ENCODE peak calls at places on chromosomes 16 and 17, in ten cellular contexts. D is AG10803; G is breast epithelium; F is AG04450; K is cardiac fibroblast; I is HFF-Myc; O is cardiac muscle cell; H is astrocyte of the spinal cord; J is CD8-positive, alpha-beta memory T cell; N is A549. E is an unnamed sample.

GRCh38 chr17:35536664-35537160 is 766 bp downstream of the SLFN12L start:
- DNase-seq in D (no peak), G (no peak), F (no peak), K (no peak), I (no peak), O (no peak), H (no peak), J (no peak), N (no peak), E (no peak)

GRCh38 chr16:83727018-83727417 is 80.8 kb upstream of the HSBP1 start:
- DNase-seq in D (peak), G (no peak), F (peak), K (peak), I (no peak), O (peak), H (peak), J (no peak), N (no peak), E (no peak)

GRCh38 chr16:10182186-10182683 is at the start of gene GRIN2A:
- DNase-seq in D (no peak), G (no peak), F (no peak), K (no peak), I (no peak), O (no peak), H (no peak), J (no peak), N (no peak), E (no peak)

GRCh38 chr17:2253768-2254406 is 49.7 kb downstream of the SMG6 start:
- DNase-seq in D (no peak), G (no peak), F (no peak), K (no peak), I (no peak), O (no peak), H (no peak), J (no peak), N (no peak), E (no peak)

GRCh38 chr17:82077617-82078358 is 12.2 kb upstream of the DUS1L start:
- DNase-seq in D (no peak), G (no peak), F (no peak), K (peak), I (no peak), O (peak), H (no peak), J (no peak), N (no peak), E (peak)

GRCh38 chr16:47475786-47476185 is 14.7 kb downstream of the PHKB start:
- DNase-seq in D (peak), G (no peak), F (no peak), K (no peak), I (no peak), O (no peak), H (no peak), J (no peak), N (peak), E (no peak)

GRCh38 chr16:77307764-77308561 is 108.8 kb downstream of the SYCE1L start:
- DNase-seq in D (peak), G (no peak), F (no peak), K (peak), I (no peak), O (peak), H (peak), J (no peak), N (peak), E (peak)

GRCh38 chr16:590165-590874 is 454 bp downstream of the RAB40C start:
- DNase-seq in D (peak), G (no peak), F (no peak), K (peak), I (no peak), O (peak), H (peak), J (no peak), N (no peak), E (no peak)

GRCh38 chr16:50279142-50279865 is 13.0 kb downstream of the ADCY7 start:
- DNase-seq in D (no peak), G (no peak), F (no peak), K (no peak), I (no peak), O (peak), H (no peak), J (no peak), N (no peak), E (no peak)

GRCh38 chr16:7482028-7482427 is 149.4 kb downstream of the RBFOX1 start:
- DNase-seq in D (no peak), G (no peak), F (no peak), K (no peak), I (no peak), O (no peak), H (no peak), J (no peak), N (no peak), E (no peak)

GRCh38 chr17:164536-165235 is 16.8 kb downstream of the DOC2B start:
- DNase-seq in D (peak), G (no peak), F (peak), K (peak), I (no peak), O (peak), H (peak), J (no peak), N (peak), E (no peak)

GRCh38 chr16:67029249-67030096 is 524 bp downstream of the CBFB start:
- DNase-seq in D (peak), G (peak), F (no peak), K (peak), I (no peak), O (peak), H (peak), J (peak), N (peak), E (peak)

GRCh38 chr16:68908000-68908313 is 64.6 kb downstream of the TANGO6 start:
- DNase-seq in D (no peak), G (no peak), F (no peak), K (no peak), I (no peak), O (no peak), H (no peak), J (no peak), N (no peak), E (peak)

GRCh38 chr17:49975531-49975930 is 6.5 kb downstream of the DLX4 start:
- DNase-seq in D (no peak), G (no peak), F (no peak), K (no peak), I (no peak), O (no peak), H (no peak), J (no peak), N (no peak), E (no peak)

GRCh38 chr17:41530062-41531048 is 2.2 kb upstream of the KRT19 start:
- DNase-seq in D (peak), G (no peak), F (peak), K (peak), I (peak), O (peak), H (peak), J (no peak), N (peak), E (peak)

GRCh38 chr17:43699438-43699756 is 37.7 kb upstream of the MEOX1 start:
- DNase-seq in D (no peak), G (no peak), F (no peak), K (no peak), I (no peak), O (no peak), H (no peak), J (no peak), N (no peak), E (no peak)

GRCh38 chr16:69867796-69868565 is 83.2 kb upstream of the CLEC18A start:
- DNase-seq in D (peak), G (no peak), F (no peak), K (no peak), I (no peak), O (no peak), H (no peak), J (no peak), N (no peak), E (no peak)

GRCh38 chr17:12536021-12536420 is 129.7 kb upstream of the MYOCD start:
- DNase-seq in D (no peak), G (no peak), F (no peak), K (no peak), I (no peak), O (no peak), H (no peak), J (no peak), N (peak), E (no peak)

GRCh38 chr16:80273635-80274538 is 266.9 kb upstream of the DYNLRB2 start:
- DNase-seq in D (peak), G (no peak), F (peak), K (peak), I (no peak), O (peak), H (peak), J (no peak), N (no peak), E (peak)

GRCh38 chr17:27776882-27777624 is 23.3 kb downstream of the NOS2 start:
- DNase-seq in D (no peak), G (no peak), F (no peak), K (no peak), I (no peak), O (no peak), H (no peak), J (no peak), N (no peak), E (no peak)

GRCh38 chr17:66850692-66851091 is 15.8 kb downstream of the CACNG5 start:
- DNase-seq in D (no peak), G (no peak), F (no peak), K (peak), I (no peak), O (no peak), H (no peak), J (no peak), N (no peak), E (no peak)

GRCh38 chr16:27242868-27243590 is 25.5 kb downstream of the NSMCE1 start:
- DNase-seq in D (peak), G (no peak), F (peak), K (peak), I (no peak), O (peak), H (peak), J (no peak), N (peak), E (peak)

GRCh38 chr17:34285304-34285792 is at the start of gene CCL11:
- DNase-seq in D (peak), G (no peak), F (no peak), K (no peak), I (no peak), O (no peak), H (no peak), J (no peak), N (no peak), E (no peak)
- H3K4me3 ChIP-seq in D (no peak), G (no peak), F (no peak), K (no peak), I (no peak), O (no peak), H (no peak), J (no peak), N (no peak), E (no peak)

GRCh38 chr17:39996789-39997188 is 16.2 kb downstream of the PSMD3 start:
- DNase-seq in D (no peak), G (no peak), F (no peak), K (no peak), I (no peak), O (no peak), H (no peak), J (no peak), N (no peak), E (no peak)
- H3K4me3 ChIP-seq in D (no peak), G (no peak), F (no peak), K (no peak), I (no peak), O (no peak), H (no peak), J (no peak), N (no peak), E (no peak)

DNA sequence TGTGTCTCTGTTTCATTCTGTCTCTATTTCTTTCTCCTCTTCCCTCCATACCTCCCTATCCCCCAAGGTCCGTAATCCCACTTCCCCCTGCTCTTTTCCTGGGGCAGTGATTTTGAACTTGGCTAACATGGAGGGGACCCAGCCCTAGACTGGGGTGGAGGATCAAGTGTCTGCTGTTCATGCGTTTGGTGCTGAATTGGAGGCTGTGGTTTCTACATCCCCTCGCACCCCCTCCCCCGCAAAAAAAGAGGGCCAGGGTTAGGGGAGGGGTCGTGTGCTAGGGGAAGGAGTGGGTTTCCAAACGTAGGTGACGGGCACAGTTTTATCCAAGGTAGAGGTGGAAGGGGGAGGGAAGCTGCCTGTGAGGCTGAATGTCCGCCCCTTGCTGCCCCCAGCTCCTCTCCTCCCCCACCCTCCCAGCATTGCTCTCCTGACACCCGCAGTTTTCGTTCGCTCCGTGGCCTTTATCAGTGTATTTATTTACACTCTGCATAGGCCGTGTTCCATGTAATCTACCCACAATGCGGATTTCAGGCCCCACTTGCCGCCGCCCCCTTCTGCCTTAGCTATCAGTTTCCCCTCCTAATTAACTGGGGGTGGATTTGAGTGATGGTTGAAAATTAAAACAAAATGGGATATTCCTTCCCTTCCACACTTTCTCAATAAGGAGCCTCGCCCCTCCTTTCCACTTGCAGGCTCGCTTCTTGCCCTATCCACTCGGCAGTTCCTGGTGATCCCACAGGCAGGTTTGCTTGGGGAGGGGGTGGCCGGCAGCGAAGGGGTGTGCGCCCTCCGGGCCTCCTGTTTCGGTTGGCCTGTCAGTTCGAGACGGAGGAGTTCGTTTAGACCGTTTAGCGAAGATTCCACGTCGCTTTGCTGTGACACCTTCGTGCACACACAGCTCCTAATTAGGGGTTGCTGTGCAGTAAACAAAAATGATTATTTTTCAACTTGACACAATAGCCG is 2.0 kb downstream of the GNAO1 start:
- DNase-seq in D (no peak), G (no peak), F (no peak), K (no peak), I (no peak), O (no peak), H (no peak), J (no peak), N (no peak), E (no peak)
- H3K4me3 ChIP-seq in D (no peak), G (peak), F (no peak), K (no peak), I (no peak), O (no peak), H (no peak), J (no peak), N (no peak), E (no peak)

GRCh38 chr17:64368277-64368676 is 22.4 kb downstream of the PECAM1 start:
- DNase-seq in D (no peak), G (no peak), F (no peak), K (no peak), I (no peak), O (no peak), H (no peak), J (no peak), N (no peak), E (no peak)
- H3K4me3 ChIP-seq in D (no peak), G (no peak), F (no peak), K (no peak), I (no peak), O (no peak), H (no peak), J (no peak), N (no peak), E (no peak)

DNA sequence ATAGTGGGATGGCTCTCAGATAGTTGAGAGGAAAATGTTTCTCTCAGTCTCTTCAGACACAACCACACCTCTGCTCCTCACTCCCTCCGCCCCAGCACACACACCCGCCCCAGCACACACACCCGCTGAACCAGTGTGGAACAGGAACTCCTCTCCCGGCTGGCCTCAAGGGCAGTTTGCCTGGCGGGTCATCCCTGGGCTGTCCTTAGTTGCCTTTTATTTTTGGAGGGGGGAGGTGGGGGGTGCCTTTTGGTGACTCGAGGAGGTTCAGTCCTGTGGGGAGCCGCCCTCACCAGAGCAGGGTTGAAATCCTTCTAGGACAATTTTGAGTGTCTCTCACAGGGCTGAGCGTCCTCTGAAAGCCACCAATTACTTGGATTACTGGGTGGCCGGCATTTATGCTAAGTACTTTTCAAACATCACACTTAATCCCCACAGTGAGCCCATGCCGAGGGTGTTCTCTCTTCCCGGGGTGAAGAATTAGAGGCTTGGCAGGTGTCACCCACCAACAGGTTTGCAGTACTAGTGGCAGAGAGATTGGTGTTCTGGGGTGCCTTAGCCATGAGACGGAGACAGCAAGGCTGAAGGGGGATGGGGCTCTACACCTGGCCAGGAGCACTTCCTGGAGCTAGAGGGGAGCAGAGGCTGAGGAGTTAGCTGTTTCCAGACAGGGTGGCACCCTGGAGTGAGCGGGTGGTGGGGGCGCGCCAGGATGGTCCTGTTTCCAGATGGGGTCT is 2.8 kb downstream of the RASD1 start:
- DNase-seq in D (no peak), G (peak), F (no peak), K (peak), I (no peak), O (no peak), H (no peak), J (no peak), N (no peak), E (no peak)
- H3K4me3 ChIP-seq in D (no peak), G (peak), F (no peak), K (peak), I (no peak), O (no peak), H (no peak), J (no peak), N (no peak), E (no peak)

GRCh38 chr16:58127033-58127556 is 2.1 kb downstream of the CFAP20 start:
- DNase-seq in D (peak), G (no peak), F (no peak), K (peak), I (peak), O (peak), H (peak), J (peak), N (peak), E (no peak)

GRCh38 chr16:58128721-58129096 is 472 bp downstream of the CFAP20 start:
- DNase-seq in D (no peak), G (no peak), F (no peak), K (no peak), I (no peak), O (no peak), H (no peak), J (no peak), N (no peak), E (no peak)

GRCh38 chr16:58128181-58128631 is 975 bp downstream of the CFAP20 start:
- DNase-seq in D (peak), G (no peak), F (no peak), K (no peak), I (no peak), O (no peak), H (no peak), J (no peak), N (no peak), E (no peak)

GRCh38 chr16:58127634-58128033 is 1.5 kb downstream of the CFAP20 start:
- DNase-seq in D (peak), G (no peak), F (no peak), K (no peak), I (no peak), O (no peak), H (no peak), J (no peak), N (no peak), E (no peak)

GRCh38 chr16:58129097-58129936 is at the start of gene CFAP20:
- DNase-seq in D (peak), G (peak), F (peak), K (peak), I (peak), O (peak), H (peak), J (peak), N (peak), E (peak)
- H3K4me3 ChIP-seq in D (peak), G (peak), F (peak), K (peak), I (peak), O (peak), H (peak), J (peak), N (peak), E (peak)

DNA sequence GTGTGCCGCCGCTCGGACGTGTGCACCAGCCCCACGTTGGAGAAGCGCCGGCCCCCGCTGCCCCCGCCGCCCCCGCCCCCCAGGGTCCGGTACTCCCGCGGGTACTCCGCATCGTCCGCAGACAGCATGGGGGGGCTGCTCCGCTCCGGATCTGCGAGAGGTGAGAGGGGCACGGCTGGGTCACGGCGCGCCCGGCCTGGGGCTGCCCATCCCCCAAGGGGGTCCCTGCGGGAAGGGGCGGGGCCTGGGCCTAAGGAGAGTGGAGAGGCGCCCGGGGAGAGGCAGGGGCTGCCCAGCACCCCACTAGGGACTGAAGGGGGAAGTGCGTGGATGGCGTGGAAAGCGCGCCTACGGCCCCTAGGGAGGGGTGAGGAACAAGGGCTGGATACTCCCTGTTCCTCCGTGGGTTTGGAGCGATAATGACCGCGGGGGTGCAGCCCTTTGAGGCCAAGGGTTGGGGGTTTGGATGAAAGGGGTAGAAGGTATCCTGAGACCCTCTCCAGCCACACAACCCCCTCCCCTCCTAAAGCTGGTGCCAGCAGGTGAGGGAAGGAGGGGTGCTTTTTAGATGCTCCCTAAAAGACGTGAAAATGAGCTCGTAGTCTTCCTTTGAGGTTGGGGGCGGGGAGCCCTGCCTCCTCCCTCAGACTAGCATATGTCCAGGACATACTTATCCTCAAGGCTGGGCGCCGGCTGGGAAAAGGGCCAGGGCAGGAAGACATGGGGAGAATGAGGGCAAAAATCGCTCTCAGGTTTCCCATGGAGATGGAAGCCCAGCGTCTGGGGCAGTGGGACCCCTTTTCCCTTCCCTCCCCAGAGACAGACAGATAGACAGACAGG is 26.9 kb downstream of the SRCIN1 start:
- DNase-seq in D (no peak), G (no peak), F (no peak), K (no peak), I (no peak), O (no peak), H (no peak), J (no peak), N (no peak), E (no peak)
- H3K4me3 ChIP-seq in D (no peak), G (peak), F (no peak), K (no peak), I (no peak), O (peak), H (no peak), J (no peak), N (no peak), E (no peak)

DNA sequence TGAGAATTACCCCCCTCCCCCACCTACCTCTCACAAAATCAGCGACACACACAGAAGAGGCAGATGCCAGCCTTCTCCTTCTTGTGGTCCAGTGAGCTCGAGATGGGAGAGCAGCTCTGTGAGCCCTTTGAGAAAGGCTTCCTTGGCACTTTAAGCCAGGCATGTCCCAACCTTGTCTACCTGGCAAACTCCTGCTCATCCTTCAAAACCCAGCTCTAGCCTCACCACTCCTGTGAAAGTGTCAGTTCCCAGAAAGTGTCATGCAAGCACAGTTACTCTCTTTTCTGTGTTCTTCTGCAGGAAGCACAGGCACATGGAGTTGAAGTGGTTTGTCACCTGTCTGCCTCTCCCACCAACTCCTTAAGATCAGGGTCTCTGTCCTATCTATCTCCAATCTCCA is 1.6 kb downstream of the TMEM98 start:
- DNase-seq in D (no peak), G (no peak), F (no peak), K (no peak), I (no peak), O (no peak), H (no peak), J (no peak), N (no peak), E (no peak)
- H3K4me3 ChIP-seq in D (peak), G (peak), F (peak), K (no peak), I (peak), O (peak), H (peak), J (no peak), N (no peak), E (peak)

GRCh38 chr16:21964353-21964752 is 11.2 kb downstream of the UQCRC2 start:
- DNase-seq in D (no peak), G (no peak), F (no peak), K (no peak), I (no peak), O (no peak), H (no peak), J (no peak), N (no peak), E (no peak)
- H3K4me3 ChIP-seq in D (no peak), G (no peak), F (no peak), K (no peak), I (no peak), O (no peak), H (no peak), J (no peak), N (no peak), E (no peak)